ENCODE peak calls at places on chromosomes 11 and 22, in six cellular contexts. One of them, this sample, is unnamed.

GRCh38 chr22:20472629-20473442 is 22.8 kb downstream of the KLHL22 start:
- DNase-seq in IMR-90: no peak
- DNase-seq in H1: no peak
- DNase-seq in mesenchymal stem cell: no peak
- DNase-seq in neuronal stem cell: no peak
- DNase-seq in mesendoderm: no peak
- DNase-seq in this sample: peak; percentile 75

GRCh38 chr22:29314537-29315285 is 786 bp downstream of the RASL10A start:
- DNase-seq in IMR-90: no peak
- DNase-seq in mesenchymal stem cell: peak; percentile 12
- DNase-seq in H1: peak; percentile 65
- DNase-seq in neuronal stem cell: no peak
- DNase-seq in mesendoderm: no peak
- DNase-seq in this sample: no peak

GRCh38 chr11:1107316-1108245 is 32.9 kb downstream of the MUC2 start:
- DNase-seq in neuronal stem cell: no peak
- DNase-seq in mesenchymal stem cell: no peak
- DNase-seq in mesendoderm: no peak
- DNase-seq in H1: no peak
- DNase-seq in IMR-90: no peak
- DNase-seq in this sample: no peak

GRCh38 chr11:120343429-120343828 is 7.2 kb downstream of the ARHGEF12 start:
- DNase-seq in neuronal stem cell: no peak
- DNase-seq in IMR-90: no peak
- DNase-seq in H1: no peak
- DNase-seq in mesendoderm: no peak
- DNase-seq in mesenchymal stem cell: no peak
- DNase-seq in this sample: no peak

GRCh38 chr11:130181295-130182272 is 22.0 kb downstream of the ST14 start:
- DNase-seq in neuronal stem cell: no peak
- DNase-seq in mesenchymal stem cell: peak; percentile 66
- DNase-seq in IMR-90: peak; percentile 83
- DNase-seq in H1: no peak
- DNase-seq in mesendoderm: no peak
- DNase-seq in this sample: peak; percentile 50

GRCh38 chr22:47607486-47607885 is 845.0 kb downstream of the TBC1D22A start:
- DNase-seq in H1: no peak
- DNase-seq in IMR-90: no peak
- DNase-seq in neuronal stem cell: no peak
- DNase-seq in mesendoderm: no peak
- DNase-seq in mesenchymal stem cell: no peak
- DNase-seq in this sample: no peak

GRCh38 chr11:72641900-72642814 is 32.1 kb downstream of the PDE2A start:
- DNase-seq in IMR-90: no peak
- DNase-seq in mesenchymal stem cell: peak; percentile 23
- DNase-seq in neuronal stem cell: no peak
- DNase-seq in H1: peak; percentile 76
- DNase-seq in mesendoderm: no peak
- DNase-seq in this sample: peak; percentile 51

GRCh38 chr11:75760710-75761493 is 7.7 kb upstream of the DGAT2 start:
- DNase-seq in IMR-90: peak; percentile 82
- DNase-seq in neuronal stem cell: no peak
- DNase-seq in mesendoderm: no peak
- DNase-seq in H1: no peak
- DNase-seq in mesenchymal stem cell: peak; percentile 56
- DNase-seq in this sample: no peak

GRCh38 chr11:2911088-2912037 is 17.9 kb downstream of the PHLDA2 start:
- DNase-seq in H1: no peak
- DNase-seq in IMR-90: no peak
- DNase-seq in mesenchymal stem cell: no peak
- DNase-seq in mesendoderm: no peak
- DNase-seq in neuronal stem cell: no peak
- DNase-seq in this sample: peak; percentile 81

GRCh38 chr11:9613118-9613829 is 39.8 kb downstream of the WEE1 start:
- DNase-seq in H1: peak; percentile 96
- DNase-seq in mesenchymal stem cell: peak; percentile 97
- DNase-seq in IMR-90: peak; percentile 98
- DNase-seq in neuronal stem cell: peak; percentile 88
- DNase-seq in mesendoderm: peak; percentile 98
- DNase-seq in this sample: peak; percentile 100
- H4K8ac ChIP-seq in H1: peak overlapping the region; percentile 81
- H4K8ac ChIP-seq in mesenchymal stem cell: peak overlapping the region; percentile 98
- H4K8ac ChIP-seq in IMR-90: peak overlapping the region; percentile 88
- H4K8ac ChIP-seq in neuronal stem cell: no peak overlapping the region
- H4K8ac ChIP-seq in mesendoderm: no peak overlapping the region
- H4K8ac ChIP-seq in this sample: peak overlapping the region; percentile 91

GRCh38 chr11:106178361-106178760 is 100.9 kb downstream of the AASDHPPT start:
- DNase-seq in mesendoderm: no peak
- DNase-seq in IMR-90: no peak
- DNase-seq in neuronal stem cell: no peak
- DNase-seq in H1: no peak
- DNase-seq in mesenchymal stem cell: peak; percentile 38
- DNase-seq in this sample: peak; percentile 76

GRCh38 chr11:106177311-106177710 is 99.8 kb downstream of the AASDHPPT start:
- DNase-seq in mesendoderm: peak; percentile 62
- DNase-seq in H1: peak; percentile 47
- DNase-seq in neuronal stem cell: no peak
- DNase-seq in mesenchymal stem cell: no peak
- DNase-seq in IMR-90: no peak
- DNase-seq in this sample: no peak

GRCh38 chr11:106173291-106173690 is 95.8 kb downstream of the AASDHPPT start:
- DNase-seq in neuronal stem cell: no peak
- DNase-seq in H1: no peak
- DNase-seq in IMR-90: no peak
- DNase-seq in mesenchymal stem cell: no peak
- DNase-seq in mesendoderm: peak; percentile 70
- DNase-seq in this sample: peak; percentile 37

GRCh38 chr11:106179048-106179447 is 101.6 kb downstream of the AASDHPPT start:
- DNase-seq in IMR-90: no peak
- DNase-seq in H1: no peak
- DNase-seq in mesenchymal stem cell: no peak
- DNase-seq in mesendoderm: no peak
- DNase-seq in neuronal stem cell: no peak
- DNase-seq in this sample: no peak

DNA sequence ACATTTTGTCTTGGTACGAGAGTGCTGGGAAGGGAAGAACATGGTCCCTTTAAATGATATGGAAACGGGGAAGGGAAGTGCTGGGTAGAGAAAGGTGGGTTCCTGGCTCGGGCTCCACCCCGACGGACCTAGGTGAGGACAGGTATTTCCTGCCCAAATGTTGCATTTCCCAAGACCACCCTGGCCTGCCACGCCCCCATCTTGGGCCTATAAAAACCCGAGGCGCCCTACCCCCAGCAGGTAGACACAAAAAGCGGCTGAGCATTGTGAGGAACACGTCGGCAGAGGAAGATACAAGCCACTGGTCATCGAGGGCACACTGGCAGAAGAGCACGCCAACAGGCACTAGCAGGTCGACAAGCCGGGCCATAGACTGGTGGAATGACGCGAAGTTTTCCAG is 99.4 kb downstream of the AASDHPPT start:
- DNase-seq in mesendoderm: no peak
- DNase-seq in neuronal stem cell: no peak
- DNase-seq in mesenchymal stem cell: no peak
- DNase-seq in IMR-90: no peak
- DNase-seq in H1: no peak
- DNase-seq in this sample: no peak
- H3K4me3 ChIP-seq in mesendoderm: no peak overlapping the region
- H3K4me3 ChIP-seq in neuronal stem cell: no peak overlapping the region
- H3K4me3 ChIP-seq in mesenchymal stem cell: no peak overlapping the region
- H3K4me3 ChIP-seq in IMR-90: no peak overlapping the region
- H3K4me3 ChIP-seq in H1: no peak overlapping the region
- H3K4me3 ChIP-seq in this sample: no peak overlapping the region

GRCh38 chr11:7687386-7687785 is 14.1 kb upstream of the CYB5R2 start:
- DNase-seq in H1: no peak
- DNase-seq in mesendoderm: peak; percentile 45
- DNase-seq in IMR-90: no peak
- DNase-seq in mesenchymal stem cell: no peak
- DNase-seq in neuronal stem cell: no peak
- DNase-seq in this sample: peak; percentile 77
- H3K18ac ChIP-seq in H1: no peak overlapping the region
- H3K18ac ChIP-seq in mesendoderm: no peak overlapping the region
- H3K18ac ChIP-seq in IMR-90: no peak overlapping the region
- H3K18ac ChIP-seq in mesenchymal stem cell: no peak overlapping the region
- H3K18ac ChIP-seq in neuronal stem cell: no peak overlapping the region
- H3K18ac ChIP-seq in this sample: no peak overlapping the region

DNA sequence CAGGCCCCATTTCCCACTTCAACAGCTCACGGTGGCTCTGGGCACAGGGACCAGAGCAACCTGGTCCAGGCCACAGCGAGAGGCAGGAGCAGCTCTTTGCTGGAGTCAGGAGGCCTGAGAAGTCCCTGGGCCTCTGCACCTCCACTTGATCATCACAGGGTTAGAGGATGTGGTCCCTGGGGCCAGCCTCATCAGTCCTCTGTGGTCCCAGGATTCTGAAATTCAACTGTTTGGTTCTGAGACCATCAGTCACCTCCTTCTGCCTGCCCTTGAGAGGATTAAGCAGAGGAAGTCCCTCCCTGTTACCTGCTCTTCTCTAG is 24.9 kb upstream of the CBX7 start:
- DNase-seq in neuronal stem cell: no peak
- DNase-seq in IMR-90: no peak
- DNase-seq in mesendoderm: no peak
- DNase-seq in mesenchymal stem cell: no peak
- DNase-seq in H1: no peak
- DNase-seq in this sample: no peak
- H4K8ac ChIP-seq in neuronal stem cell: no peak overlapping the region
- H4K8ac ChIP-seq in IMR-90: peak overlapping the region; percentile 84
- H4K8ac ChIP-seq in mesendoderm: no peak overlapping the region
- H4K8ac ChIP-seq in mesenchymal stem cell: peak overlapping the region; percentile 66
- H4K8ac ChIP-seq in H1: peak overlapping the region; percentile 60
- H4K8ac ChIP-seq in this sample: peak overlapping the region; percentile 2

GRCh38 chr11:46352063-46352841 is 5.0 kb downstream of the DGKZ start:
- DNase-seq in neuronal stem cell: no peak
- DNase-seq in mesendoderm: peak; percentile 82
- DNase-seq in mesenchymal stem cell: peak; percentile 51
- DNase-seq in H1: peak; percentile 92
- DNase-seq in IMR-90: no peak
- DNase-seq in this sample: peak; percentile 73
- H3K4me3 ChIP-seq in neuronal stem cell: no peak overlapping the region
- H3K4me3 ChIP-seq in mesendoderm: no peak overlapping the region
- H3K4me3 ChIP-seq in mesenchymal stem cell: no peak overlapping the region
- H3K4me3 ChIP-seq in H1: no peak overlapping the region
- H3K4me3 ChIP-seq in IMR-90: no peak overlapping the region
- H3K4me3 ChIP-seq in this sample: no peak overlapping the region

DNA sequence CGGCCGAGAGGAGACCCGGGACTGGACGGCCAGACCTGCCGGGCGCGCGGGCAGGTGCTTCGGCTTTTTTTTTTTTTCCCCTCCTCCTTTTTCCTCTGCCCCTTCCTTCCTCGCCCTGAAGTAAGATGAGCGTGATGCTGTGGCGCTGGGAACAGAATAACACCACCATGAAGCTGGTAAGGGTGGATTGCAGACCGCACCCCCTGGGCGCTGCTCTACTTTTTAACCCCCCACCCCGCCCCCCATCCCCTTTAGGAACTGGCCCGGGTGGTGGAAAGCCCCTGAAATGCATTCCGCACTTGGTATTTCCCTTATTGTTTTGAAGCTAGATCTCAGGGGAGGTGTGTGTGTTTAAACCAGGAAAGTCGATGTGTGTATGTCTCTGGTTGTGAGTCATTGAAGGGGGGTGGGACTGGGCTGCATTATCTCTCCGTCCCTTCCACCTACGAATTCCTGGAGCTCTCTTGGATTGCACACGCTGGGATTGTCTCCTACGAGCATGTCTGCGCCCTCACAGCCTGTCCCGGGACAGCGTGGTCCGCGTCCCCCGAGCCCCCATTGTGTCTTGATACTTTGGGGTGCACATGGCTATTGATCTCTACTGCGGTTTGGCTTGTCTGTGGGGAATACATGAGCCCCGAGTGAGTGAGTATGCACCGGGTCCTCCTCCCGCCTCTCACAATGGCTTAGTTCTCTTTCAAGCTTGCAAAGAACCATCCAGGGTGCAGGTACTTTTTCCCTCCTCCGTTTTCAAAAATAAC is 64.9 kb downstream of the NAV2 start:
- DNase-seq in mesendoderm: peak; percentile 76
- DNase-seq in mesenchymal stem cell: peak; percentile 61
- DNase-seq in H1: no peak
- DNase-seq in neuronal stem cell: no peak
- DNase-seq in IMR-90: peak; percentile 84
- DNase-seq in this sample: peak; percentile 46
- H3K18ac ChIP-seq in mesendoderm: peak overlapping the region; percentile 69
- H3K18ac ChIP-seq in mesenchymal stem cell: no peak overlapping the region
- H3K18ac ChIP-seq in H1: peak overlapping the region; percentile 96
- H3K18ac ChIP-seq in neuronal stem cell: peak overlapping the region; percentile 92
- H3K18ac ChIP-seq in IMR-90: no peak overlapping the region
- H3K18ac ChIP-seq in this sample: peak overlapping the region; percentile 61

GRCh38 chr11:44942029-44942710 is 8.5 kb downstream of the TP53I11 start:
- DNase-seq in mesenchymal stem cell: no peak
- DNase-seq in H1: no peak
- DNase-seq in IMR-90: no peak
- DNase-seq in neuronal stem cell: no peak
- DNase-seq in mesendoderm: no peak
- DNase-seq in this sample: no peak
- H4K8ac ChIP-seq in mesenchymal stem cell: peak overlapping the region; percentile 27
- H4K8ac ChIP-seq in H1: peak overlapping the region; percentile 62
- H4K8ac ChIP-seq in IMR-90: no peak overlapping the region
- H4K8ac ChIP-seq in neuronal stem cell: peak overlapping the region; percentile 66
- H4K8ac ChIP-seq in mesendoderm: no peak overlapping the region
- H4K8ac ChIP-seq in this sample: no peak overlapping the region

GRCh38 chr11:118913411-118914125 is 12.2 kb downstream of the BCL9L start:
- DNase-seq in mesendoderm: no peak
- DNase-seq in H1: no peak
- DNase-seq in mesenchymal stem cell: no peak
- DNase-seq in neuronal stem cell: no peak
- DNase-seq in IMR-90: no peak
- DNase-seq in this sample: no peak
- H3K4me3 ChIP-seq in mesendoderm: no peak overlapping the region
- H3K4me3 ChIP-seq in H1: no peak overlapping the region
- H3K4me3 ChIP-seq in mesenchymal stem cell: peak overlapping the region; percentile 47
- H3K4me3 ChIP-seq in neuronal stem cell: no peak overlapping the region
- H3K4me3 ChIP-seq in IMR-90: no peak overlapping the region
- H3K4me3 ChIP-seq in this sample: no peak overlapping the region

GRCh38 chr11:32891657-32892354 is 805 bp upstream of the QSER1 start:
- DNase-seq in IMR-90: no peak
- DNase-seq in H1: no peak
- DNase-seq in mesenchymal stem cell: peak; percentile 45
- DNase-seq in neuronal stem cell: no peak
- DNase-seq in mesendoderm: peak; percentile 71
- DNase-seq in this sample: no peak

GRCh38 chr11:32895471-32895870 is 2.9 kb downstream of the QSER1 start:
- DNase-seq in IMR-90: no peak
- DNase-seq in mesenchymal stem cell: no peak
- DNase-seq in H1: no peak
- DNase-seq in neuronal stem cell: no peak
- DNase-seq in mesendoderm: peak; percentile 79
- DNase-seq in this sample: no peak

GRCh38 chr11:32892355-32893090 is at the start of gene QSER1:
- DNase-seq in H1: peak; percentile 83
- DNase-seq in mesenchymal stem cell: peak; percentile 65
- DNase-seq in IMR-90: peak; percentile 41
- DNase-seq in neuronal stem cell: peak; percentile 72
- DNase-seq in mesendoderm: peak; percentile 77
- DNase-seq in this sample: peak; percentile 49

GRCh38 chr11:32893947-32894827 is 1.6 kb downstream of the QSER1 start:
- DNase-seq in neuronal stem cell: peak; percentile 39
- DNase-seq in H1: no peak
- DNase-seq in IMR-90: peak; percentile 82
- DNase-seq in mesendoderm: peak; percentile 91
- DNase-seq in mesenchymal stem cell: peak; percentile 90
- DNase-seq in this sample: peak; percentile 46

GRCh38 chr11:32893091-32893946 is 708 bp downstream of the QSER1 start:
- DNase-seq in H1: peak; percentile 80
- DNase-seq in IMR-90: peak; percentile 26
- DNase-seq in neuronal stem cell: peak; percentile 77
- DNase-seq in mesendoderm: peak; percentile 87
- DNase-seq in mesenchymal stem cell: peak; percentile 69
- DNase-seq in this sample: peak; percentile 50
- H3K18ac ChIP-seq in H1: peak overlapping the region; percentile 92
- H3K18ac ChIP-seq in IMR-90: no peak overlapping the region
- H3K18ac ChIP-seq in neuronal stem cell: peak overlapping the region; percentile 97
- H3K18ac ChIP-seq in mesendoderm: peak overlapping the region; percentile 99
- H3K18ac ChIP-seq in mesenchymal stem cell: peak overlapping the region; percentile 96
- H3K18ac ChIP-seq in this sample: peak overlapping the region; percentile 88

GRCh38 chr11:14443642-14444041 is 56.0 kb downstream of the COPB1 start:
- DNase-seq in mesenchymal stem cell: peak; percentile 41
- DNase-seq in H1: no peak
- DNase-seq in mesendoderm: no peak
- DNase-seq in neuronal stem cell: no peak
- DNase-seq in IMR-90: peak; percentile 57
- DNase-seq in this sample: no peak
- H4K8ac ChIP-seq in mesenchymal stem cell: no peak overlapping the region
- H4K8ac ChIP-seq in H1: no peak overlapping the region
- H4K8ac ChIP-seq in mesendoderm: no peak overlapping the region
- H4K8ac ChIP-seq in neuronal stem cell: no peak overlapping the region
- H4K8ac ChIP-seq in IMR-90: no peak overlapping the region
- H4K8ac ChIP-seq in this sample: no peak overlapping the region

This sample was measured in trophoblast cell.